ENCODE peak calls at places on chromosomes 1 and 21, in five cellular contexts. One of them, this sample, is unnamed.

GRCh38 chr1:202058001-202058908 is 47.9 kb downstream of the ELF3 start:
- DNase-seq in hypothalamus: no peak
- DNase-seq in activated CD4-positive, alpha-beta T cell treated with anti-CD3 and anti-CD28 coated beads, Interleukin-2, amount 50 U/mL, for 1 hour: no peak
- DNase-seq in AG10803: no peak
- DNase-seq in germinal center: no peak
- DNase-seq in this sample: no peak

GRCh38 chr1:36653850-36654249 is 171.1 kb upstream of the CSF3R start:
- DNase-seq in hypothalamus: peak; percentile 60
- DNase-seq in activated CD4-positive, alpha-beta T cell treated with anti-CD3 and anti-CD28 coated beads, Interleukin-2, amount 50 U/mL, for 1 hour: no peak
- DNase-seq in AG10803: peak; percentile 52
- DNase-seq in germinal center: no peak
- DNase-seq in this sample: peak; percentile 35

GRCh38 chr1:22804969-22805671 is 94.5 kb downstream of the EPHB2 start:
- DNase-seq in hypothalamus: no peak
- DNase-seq in activated CD4-positive, alpha-beta T cell treated with anti-CD3 and anti-CD28 coated beads, Interleukin-2, amount 50 U/mL, for 1 hour: no peak
- DNase-seq in AG10803: no peak
- DNase-seq in germinal center: no peak
- DNase-seq in this sample: no peak

GRCh38 chr1:62528015-62528414 is 69.3 kb upstream of the ANGPTL3 start:
- DNase-seq in hypothalamus: no peak
- DNase-seq in activated CD4-positive, alpha-beta T cell treated with anti-CD3 and anti-CD28 coated beads, Interleukin-2, amount 50 U/mL, for 1 hour: no peak
- DNase-seq in AG10803: no peak
- DNase-seq in germinal center: peak; percentile 10
- DNase-seq in this sample: no peak

GRCh38 chr1:202821467-202821866 is 10.7 kb downstream of the PCAT6 start:
- DNase-seq in hypothalamus: no peak
- DNase-seq in activated CD4-positive, alpha-beta T cell treated with anti-CD3 and anti-CD28 coated beads, Interleukin-2, amount 50 U/mL, for 1 hour: no peak
- DNase-seq in AG10803: peak; percentile 69
- DNase-seq in germinal center: no peak
- DNase-seq in this sample: peak; percentile 54

GRCh38 chr1:36458910-36459309 is 5.3 kb downstream of the MRPS15 start:
- DNase-seq in hypothalamus: no peak
- DNase-seq in activated CD4-positive, alpha-beta T cell treated with anti-CD3 and anti-CD28 coated beads, Interleukin-2, amount 50 U/mL, for 1 hour: no peak
- DNase-seq in AG10803: no peak
- DNase-seq in germinal center: no peak
- DNase-seq in this sample: no peak

GRCh38 chr1:151790940-151791651 is 796 bp upstream of the TDRKH start:
- DNase-seq in hypothalamus: no peak
- DNase-seq in activated CD4-positive, alpha-beta T cell treated with anti-CD3 and anti-CD28 coated beads, Interleukin-2, amount 50 U/mL, for 1 hour: no peak
- DNase-seq in AG10803: no peak
- DNase-seq in germinal center: peak; percentile 26
- DNase-seq in this sample: peak; percentile 33

GRCh38 chr1:21289700-21290545 is at the start of gene ECE1:
- DNase-seq in hypothalamus: no peak
- DNase-seq in activated CD4-positive, alpha-beta T cell treated with anti-CD3 and anti-CD28 coated beads, Interleukin-2, amount 50 U/mL, for 1 hour: peak; percentile 52
- DNase-seq in AG10803: no peak
- DNase-seq in germinal center: peak; percentile 51
- DNase-seq in this sample: peak; percentile 90

GRCh38 chr1:72282271-72282656 is at the start of gene NEGR1:
- DNase-seq in hypothalamus: peak; percentile 55
- DNase-seq in activated CD4-positive, alpha-beta T cell treated with anti-CD3 and anti-CD28 coated beads, Interleukin-2, amount 50 U/mL, for 1 hour: no peak
- DNase-seq in AG10803: peak; percentile 78
- DNase-seq in germinal center: no peak
- DNase-seq in this sample: peak; percentile 81

GRCh38 chr1:119795471-119795870 is 15.8 kb downstream of the REG4 start:
- DNase-seq in hypothalamus: no peak
- DNase-seq in activated CD4-positive, alpha-beta T cell treated with anti-CD3 and anti-CD28 coated beads, Interleukin-2, amount 50 U/mL, for 1 hour: no peak
- DNase-seq in AG10803: no peak
- DNase-seq in germinal center: no peak
- DNase-seq in this sample: no peak

GRCh38 chr1:69700770-69701169 is 133.0 kb downstream of the LRRC7 start:
- DNase-seq in hypothalamus: no peak
- DNase-seq in activated CD4-positive, alpha-beta T cell treated with anti-CD3 and anti-CD28 coated beads, Interleukin-2, amount 50 U/mL, for 1 hour: no peak
- DNase-seq in AG10803: peak; percentile 9
- DNase-seq in germinal center: no peak
- DNase-seq in this sample: no peak

GRCh38 chr1:93758842-93759515 is 77.3 kb upstream of the BCAR3 start:
- DNase-seq in hypothalamus: no peak
- DNase-seq in activated CD4-positive, alpha-beta T cell treated with anti-CD3 and anti-CD28 coated beads, Interleukin-2, amount 50 U/mL, for 1 hour: no peak
- DNase-seq in AG10803: peak; percentile 49
- DNase-seq in germinal center: no peak
- DNase-seq in this sample: no peak

GRCh38 chr1:204471687-204472086 is 22.9 kb downstream of the PIK3C2B start:
- DNase-seq in hypothalamus: no peak
- DNase-seq in activated CD4-positive, alpha-beta T cell treated with anti-CD3 and anti-CD28 coated beads, Interleukin-2, amount 50 U/mL, for 1 hour: no peak
- DNase-seq in AG10803: no peak
- DNase-seq in germinal center: no peak
- DNase-seq in this sample: no peak

GRCh38 chr1:5311634-5312298 is 657.4 kb downstream of the AJAP1 start:
- DNase-seq in hypothalamus: no peak
- DNase-seq in activated CD4-positive, alpha-beta T cell treated with anti-CD3 and anti-CD28 coated beads, Interleukin-2, amount 50 U/mL, for 1 hour: no peak
- DNase-seq in AG10803: no peak
- DNase-seq in germinal center: no peak
- DNase-seq in this sample: no peak

GRCh38 chr1:41900611-41901444 is 17.9 kb downstream of the HIVEP3 start:
- DNase-seq in hypothalamus: no peak
- DNase-seq in activated CD4-positive, alpha-beta T cell treated with anti-CD3 and anti-CD28 coated beads, Interleukin-2, amount 50 U/mL, for 1 hour: no peak
- DNase-seq in AG10803: peak; percentile 66
- DNase-seq in germinal center: no peak
- DNase-seq in this sample: peak; percentile 71

GRCh38 chr1:17856496-17857108 is 101.5 kb downstream of the ACTL8 start:
- DNase-seq in hypothalamus: no peak
- DNase-seq in activated CD4-positive, alpha-beta T cell treated with anti-CD3 and anti-CD28 coated beads, Interleukin-2, amount 50 U/mL, for 1 hour: no peak
- DNase-seq in AG10803: no peak
- DNase-seq in germinal center: no peak
- DNase-seq in this sample: no peak

GRCh38 chr1:226568077-226568831 is 19.7 kb downstream of the STUM start:
- DNase-seq in hypothalamus: no peak
- DNase-seq in activated CD4-positive, alpha-beta T cell treated with anti-CD3 and anti-CD28 coated beads, Interleukin-2, amount 50 U/mL, for 1 hour: no peak
- DNase-seq in AG10803: peak; percentile 75
- DNase-seq in germinal center: no peak
- DNase-seq in this sample: peak; percentile 67

GRCh38 chr1:213061263-213061662 is 10.2 kb downstream of the RPS6KC1 start:
- DNase-seq in hypothalamus: no peak
- DNase-seq in activated CD4-positive, alpha-beta T cell treated with anti-CD3 and anti-CD28 coated beads, Interleukin-2, amount 50 U/mL, for 1 hour: no peak
- DNase-seq in AG10803: no peak
- DNase-seq in germinal center: no peak
- DNase-seq in this sample: no peak

GRCh38 chr21:16913010-16913409 is 599.8 kb upstream of the CXADR start:
- DNase-seq in hypothalamus: no peak
- DNase-seq in activated CD4-positive, alpha-beta T cell treated with anti-CD3 and anti-CD28 coated beads, Interleukin-2, amount 50 U/mL, for 1 hour: no peak
- DNase-seq in AG10803: no peak
- DNase-seq in germinal center: no peak
- DNase-seq in this sample: no peak

GRCh38 chr1:9166289-9167235 is 37.7 kb upstream of the GPR157 start:
- DNase-seq in hypothalamus: no peak
- DNase-seq in activated CD4-positive, alpha-beta T cell treated with anti-CD3 and anti-CD28 coated beads, Interleukin-2, amount 50 U/mL, for 1 hour: no peak
- DNase-seq in AG10803: peak; percentile 63
- DNase-seq in germinal center: no peak
- DNase-seq in this sample: no peak

GRCh38 chr1:231750818-231751623 is 124.4 kb downstream of the DISC1 start:
- DNase-seq in hypothalamus: no peak
- DNase-seq in activated CD4-positive, alpha-beta T cell treated with anti-CD3 and anti-CD28 coated beads, Interleukin-2, amount 50 U/mL, for 1 hour: no peak
- DNase-seq in AG10803: peak; percentile 18
- DNase-seq in germinal center: no peak
- DNase-seq in this sample: no peak

GRCh38 chr1:94514095-94514727 is 27.3 kb downstream of the F3 start:
- DNase-seq in hypothalamus: no peak
- DNase-seq in activated CD4-positive, alpha-beta T cell treated with anti-CD3 and anti-CD28 coated beads, Interleukin-2, amount 50 U/mL, for 1 hour: no peak
- DNase-seq in AG10803: no peak
- DNase-seq in germinal center: no peak
- DNase-seq in this sample: peak; percentile 24

GRCh38 chr21:41519806-41520559 is 12.0 kb upstream of the TMPRSS2 start:
- DNase-seq in hypothalamus: no peak
- DNase-seq in activated CD4-positive, alpha-beta T cell treated with anti-CD3 and anti-CD28 coated beads, Interleukin-2, amount 50 U/mL, for 1 hour: no peak
- DNase-seq in AG10803: no peak
- DNase-seq in germinal center: no peak
- DNase-seq in this sample: no peak

GRCh38 chr21:35044770-35045538 is 4.1 kb downstream of the RUNX1 start:
- DNase-seq in hypothalamus: no peak
- DNase-seq in activated CD4-positive, alpha-beta T cell treated with anti-CD3 and anti-CD28 coated beads, Interleukin-2, amount 50 U/mL, for 1 hour: no peak
- DNase-seq in AG10803: no peak
- DNase-seq in germinal center: no peak
- DNase-seq in this sample: no peak

GRCh38 chr1:171506525-171507304 is 21.4 kb downstream of the PRRC2C start:
- DNase-seq in hypothalamus: no peak
- DNase-seq in activated CD4-positive, alpha-beta T cell treated with anti-CD3 and anti-CD28 coated beads, Interleukin-2, amount 50 U/mL, for 1 hour: no peak
- DNase-seq in AG10803: no peak
- DNase-seq in germinal center: no peak
- DNase-seq in this sample: no peak

GRCh38 chr1:53047737-53048344 is 14.2 kb upstream of the PODN start:
- DNase-seq in hypothalamus: no peak
- DNase-seq in activated CD4-positive, alpha-beta T cell treated with anti-CD3 and anti-CD28 coated beads, Interleukin-2, amount 50 U/mL, for 1 hour: no peak
- DNase-seq in AG10803: peak; percentile 50
- DNase-seq in germinal center: no peak
- DNase-seq in this sample: peak; percentile 28

GRCh38 chr1:68273530-68273929 is 41.2 kb upstream of the WLS start:
- DNase-seq in hypothalamus: no peak
- DNase-seq in activated CD4-positive, alpha-beta T cell treated with anti-CD3 and anti-CD28 coated beads, Interleukin-2, amount 50 U/mL, for 1 hour: no peak
- DNase-seq in AG10803: no peak
- DNase-seq in germinal center: no peak
- DNase-seq in this sample: no peak

GRCh38 chr21:15254111-15254510 is 189.3 kb upstream of the NRIP1 start:
- DNase-seq in hypothalamus: no peak
- DNase-seq in activated CD4-positive, alpha-beta T cell treated with anti-CD3 and anti-CD28 coated beads, Interleukin-2, amount 50 U/mL, for 1 hour: no peak
- DNase-seq in AG10803: no peak
- DNase-seq in germinal center: no peak
- DNase-seq in this sample: no peak

GRCh38 chr1:61210435-61211012 is 128.2 kb downstream of the NFIA start:
- DNase-seq in hypothalamus: no peak
- DNase-seq in activated CD4-positive, alpha-beta T cell treated with anti-CD3 and anti-CD28 coated beads, Interleukin-2, amount 50 U/mL, for 1 hour: no peak
- DNase-seq in AG10803: no peak
- DNase-seq in germinal center: no peak
- DNase-seq in this sample: no peak

GRCh38 chr1:201131398-201131797 is 4.4 kb upstream of the ASCL5 start:
- DNase-seq in hypothalamus: no peak
- DNase-seq in activated CD4-positive, alpha-beta T cell treated with anti-CD3 and anti-CD28 coated beads, Interleukin-2, amount 50 U/mL, for 1 hour: no peak
- DNase-seq in AG10803: no peak
- DNase-seq in germinal center: no peak
- DNase-seq in this sample: no peak

GRCh38 chr21:20774737-20775136 is 223.5 kb upstream of the NCAM2 start:
- DNase-seq in hypothalamus: no peak
- DNase-seq in activated CD4-positive, alpha-beta T cell treated with anti-CD3 and anti-CD28 coated beads, Interleukin-2, amount 50 U/mL, for 1 hour: no peak
- DNase-seq in AG10803: no peak
- DNase-seq in germinal center: no peak
- DNase-seq in this sample: no peak

GRCh38 chr1:54705153-54705552 is 10.5 kb upstream of the TTC4 start:
- DNase-seq in hypothalamus: no peak
- DNase-seq in activated CD4-positive, alpha-beta T cell treated with anti-CD3 and anti-CD28 coated beads, Interleukin-2, amount 50 U/mL, for 1 hour: no peak
- DNase-seq in AG10803: no peak
- DNase-seq in germinal center: no peak
- DNase-seq in this sample: no peak

GRCh38 chr1:9449106-9449627 is 90.1 kb upstream of the SLC25A33 start:
- DNase-seq in hypothalamus: no peak
- DNase-seq in activated CD4-positive, alpha-beta T cell treated with anti-CD3 and anti-CD28 coated beads, Interleukin-2, amount 50 U/mL, for 1 hour: no peak
- DNase-seq in AG10803: peak; percentile 74
- DNase-seq in germinal center: no peak
- DNase-seq in this sample: peak; percentile 33

GRCh38 chr1:38013027-38013588 is 574 bp downstream of the UTP11 start:
- DNase-seq in hypothalamus: no peak
- DNase-seq in activated CD4-positive, alpha-beta T cell treated with anti-CD3 and anti-CD28 coated beads, Interleukin-2, amount 50 U/mL, for 1 hour: no peak
- DNase-seq in AG10803: peak; percentile 83
- DNase-seq in germinal center: no peak
- DNase-seq in this sample: peak; percentile 65

GRCh38 chr1:194361374-194362131 is 1175.1 kb upstream of the B3GALT2 start:
- DNase-seq in hypothalamus: no peak
- DNase-seq in activated CD4-positive, alpha-beta T cell treated with anti-CD3 and anti-CD28 coated beads, Interleukin-2, amount 50 U/mL, for 1 hour: no peak
- DNase-seq in AG10803: no peak
- DNase-seq in germinal center: no peak
- DNase-seq in this sample: no peak

GRCh38 chr1:106439475-106439874 is 617.0 kb upstream of the PRMT6 start:
- DNase-seq in hypothalamus: no peak
- DNase-seq in activated CD4-positive, alpha-beta T cell treated with anti-CD3 and anti-CD28 coated beads, Interleukin-2, amount 50 U/mL, for 1 hour: no peak
- DNase-seq in AG10803: no peak
- DNase-seq in germinal center: no peak
- DNase-seq in this sample: no peak

GRCh38 chr1:210448293-210448892 is 119.7 kb downstream of the HHAT start:
- DNase-seq in hypothalamus: no peak
- DNase-seq in activated CD4-positive, alpha-beta T cell treated with anti-CD3 and anti-CD28 coated beads, Interleukin-2, amount 50 U/mL, for 1 hour: no peak
- DNase-seq in AG10803: peak; percentile 76
- DNase-seq in germinal center: peak; percentile 13
- DNase-seq in this sample: peak; percentile 74

This sample was measured in GM03348.